ENCODE peak calls at places on chromosomes 3 and 15, in six cellular contexts. One of them, this sample, is unnamed.

GRCh38 chr15:94174399-94174802 is 57.0 kb upstream of the MCTP2 start:
- DNase-seq in A673: no peak
- DNase-seq in uterus: no peak
- DNase-seq in cardiac muscle cell: no peak
- DNase-seq in adrenal gland: no peak
- DNase-seq in prostate gland: no peak
- DNase-seq in this sample: peak; percentile 50

GRCh38 chr3:94246136-94246535 is 183.3 kb downstream of the NSUN3 start:
- DNase-seq in A673: peak; percentile 29
- DNase-seq in uterus: no peak
- DNase-seq in prostate gland: no peak
- DNase-seq in adrenal gland: no peak
- DNase-seq in cardiac muscle cell: peak; percentile 20
- DNase-seq in this sample: peak; percentile 51

GRCh38 chr3:186257866-186258265 is 104.2 kb downstream of the DGKG start:
- DNase-seq in uterus: no peak
- DNase-seq in prostate gland: no peak
- DNase-seq in adrenal gland: no peak
- DNase-seq in A673: no peak
- DNase-seq in cardiac muscle cell: peak; percentile 36
- DNase-seq in this sample: no peak

GRCh38 chr15:32029409-32029861 is 880 bp upstream of the CHRNA7 start:
- DNase-seq in uterus: peak; percentile 20
- DNase-seq in cardiac muscle cell: peak; percentile 3
- DNase-seq in adrenal gland: no peak
- DNase-seq in A673: peak; percentile 58
- DNase-seq in prostate gland: no peak
- DNase-seq in this sample: peak; percentile 17

GRCh38 chr3:132034486-132035464 is at the start of gene CPNE4:
- DNase-seq in uterus: peak; percentile 14
- DNase-seq in cardiac muscle cell: peak; percentile 80
- DNase-seq in adrenal gland: peak; percentile 87
- DNase-seq in prostate gland: peak; percentile 82
- DNase-seq in A673: peak; percentile 94
- DNase-seq in this sample: peak; percentile 83

GRCh38 chr3:137854498-137855285 is 90.6 kb downstream of the SOX14 start:
- DNase-seq in uterus: no peak
- DNase-seq in prostate gland: no peak
- DNase-seq in cardiac muscle cell: no peak
- DNase-seq in A673: no peak
- DNase-seq in adrenal gland: no peak
- DNase-seq in this sample: no peak

GRCh38 chr3:34377961-34378360 is 579.5 kb downstream of the PDCD6IP start:
- DNase-seq in A673: no peak
- DNase-seq in cardiac muscle cell: no peak
- DNase-seq in adrenal gland: no peak
- DNase-seq in uterus: no peak
- DNase-seq in prostate gland: no peak
- DNase-seq in this sample: no peak

GRCh38 chr3:111084911-111085310 is 13.3 kb downstream of the NECTIN3 start:
- DNase-seq in prostate gland: no peak
- DNase-seq in A673: no peak
- DNase-seq in uterus: no peak
- DNase-seq in adrenal gland: no peak
- DNase-seq in cardiac muscle cell: no peak
- DNase-seq in this sample: no peak

GRCh38 chr15:72339777-72340177 is 19.8 kb upstream of the CELF6 start:
- DNase-seq in prostate gland: no peak
- DNase-seq in adrenal gland: peak; percentile 33
- DNase-seq in A673: peak; percentile 36
- DNase-seq in cardiac muscle cell: peak; percentile 92
- DNase-seq in uterus: peak; percentile 32
- DNase-seq in this sample: peak; percentile 83

GRCh38 chr15:35499723-35500122 is 46.2 kb downstream of the DPH6 start:
- DNase-seq in adrenal gland: no peak
- DNase-seq in A673: no peak
- DNase-seq in uterus: no peak
- DNase-seq in cardiac muscle cell: no peak
- DNase-seq in prostate gland: peak; percentile 12
- DNase-seq in this sample: no peak

GRCh38 chr3:20575153-20575552 is 389.1 kb upstream of the SGO1 start:
- DNase-seq in A673: no peak
- DNase-seq in adrenal gland: no peak
- DNase-seq in cardiac muscle cell: peak; percentile 67
- DNase-seq in prostate gland: no peak
- DNase-seq in uterus: no peak
- DNase-seq in this sample: no peak

GRCh38 chr3:29071077-29071634 is 209.7 kb upstream of the RBMS3 start:
- DNase-seq in A673: no peak
- DNase-seq in adrenal gland: no peak
- DNase-seq in cardiac muscle cell: peak; percentile 16
- DNase-seq in prostate gland: no peak
- DNase-seq in uterus: no peak
- DNase-seq in this sample: peak; percentile 1

GRCh38 chr15:89444855-89445254 is 51.5 kb downstream of the RHCG start:
- DNase-seq in adrenal gland: no peak
- DNase-seq in A673: no peak
- DNase-seq in cardiac muscle cell: no peak
- DNase-seq in uterus: no peak
- DNase-seq in prostate gland: no peak
- DNase-seq in this sample: no peak

GRCh38 chr3:15148614-15149013 is 49.7 kb upstream of the RBSN start:
- DNase-seq in adrenal gland: peak; percentile 16
- DNase-seq in cardiac muscle cell: peak; percentile 27
- DNase-seq in A673: no peak
- DNase-seq in uterus: peak; percentile 20
- DNase-seq in prostate gland: no peak
- DNase-seq in this sample: peak; percentile 17

GRCh38 chr3:117865338-117865737 is 1155.8 kb downstream of the TUSC7 start:
- DNase-seq in cardiac muscle cell: no peak
- DNase-seq in uterus: no peak
- DNase-seq in adrenal gland: no peak
- DNase-seq in A673: no peak
- DNase-seq in prostate gland: no peak
- DNase-seq in this sample: no peak

GRCh38 chr15:50685191-50685975 is 1.2 kb downstream of the TRPM7 start:
- DNase-seq in cardiac muscle cell: peak; percentile 25
- DNase-seq in A673: no peak
- DNase-seq in uterus: no peak
- DNase-seq in adrenal gland: no peak
- DNase-seq in prostate gland: no peak
- DNase-seq in this sample: no peak

GRCh38 chr3:48478631-48479555 is 25.1 kb downstream of the SHISA5 start:
- DNase-seq in prostate gland: no peak
- DNase-seq in A673: no peak
- DNase-seq in uterus: no peak
- DNase-seq in cardiac muscle cell: no peak
- DNase-seq in adrenal gland: no peak
- DNase-seq in this sample: no peak

GRCh38 chr3:136955813-136956212 is 2.0 kb upstream of the IL20RB start:
- DNase-seq in adrenal gland: no peak
- DNase-seq in cardiac muscle cell: peak; percentile 79
- DNase-seq in uterus: no peak
- DNase-seq in A673: no peak
- DNase-seq in prostate gland: no peak
- DNase-seq in this sample: peak; percentile 82

GRCh38 chr15:52746162-52746721 is 43.9 kb downstream of the ONECUT1 start:
- DNase-seq in cardiac muscle cell: no peak
- DNase-seq in A673: no peak
- DNase-seq in adrenal gland: no peak
- DNase-seq in uterus: no peak
- DNase-seq in prostate gland: no peak
- DNase-seq in this sample: no peak

GRCh38 chr15:65379986-65380385 is 2.2 kb upstream of the IGDCC3 start:
- DNase-seq in A673: no peak
- DNase-seq in prostate gland: no peak
- DNase-seq in adrenal gland: no peak
- DNase-seq in cardiac muscle cell: no peak
- DNase-seq in uterus: no peak
- DNase-seq in this sample: no peak

GRCh38 chr15:78290222-78290621 is 9.2 kb downstream of the SKIC8 start:
- DNase-seq in adrenal gland: no peak
- DNase-seq in A673: no peak
- DNase-seq in prostate gland: no peak
- DNase-seq in uterus: no peak
- DNase-seq in cardiac muscle cell: no peak
- DNase-seq in this sample: no peak

GRCh38 chr15:101068961-101069734 is 150.0 kb downstream of the LRRK1 start:
- DNase-seq in cardiac muscle cell: peak; percentile 51
- DNase-seq in A673: no peak
- DNase-seq in prostate gland: no peak
- DNase-seq in uterus: peak; percentile 15
- DNase-seq in adrenal gland: no peak
- DNase-seq in this sample: no peak

GRCh38 chr3:47605646-47606045 is 27.0 kb upstream of the CSPG5 start:
- DNase-seq in cardiac muscle cell: peak; percentile 17
- DNase-seq in prostate gland: no peak
- DNase-seq in adrenal gland: no peak
- DNase-seq in A673: no peak
- DNase-seq in uterus: no peak
- DNase-seq in this sample: no peak

GRCh38 chr3:5423076-5423475 is 235.6 kb downstream of the EDEM1 start:
- DNase-seq in prostate gland: no peak
- DNase-seq in adrenal gland: no peak
- DNase-seq in uterus: no peak
- DNase-seq in A673: no peak
- DNase-seq in cardiac muscle cell: no peak
- DNase-seq in this sample: no peak

GRCh38 chr3:51813539-51813938 is 34.5 kb upstream of the IQCF6 start:
- DNase-seq in prostate gland: no peak
- DNase-seq in cardiac muscle cell: no peak
- DNase-seq in adrenal gland: peak; percentile 43
- DNase-seq in uterus: no peak
- DNase-seq in A673: no peak
- DNase-seq in this sample: peak; percentile 3

GRCh38 chr15:39153718-39154117 is 427.2 kb upstream of the THBS1 start:
- DNase-seq in adrenal gland: peak; percentile 13
- DNase-seq in prostate gland: peak; percentile 24
- DNase-seq in uterus: no peak
- DNase-seq in A673: no peak
- DNase-seq in cardiac muscle cell: no peak
- DNase-seq in this sample: peak; percentile 31

GRCh38 chr15:45648521-45649200 is 13.8 kb downstream of the SQOR start:
- DNase-seq in adrenal gland: peak; percentile 58
- DNase-seq in A673: no peak
- DNase-seq in cardiac muscle cell: peak; percentile 57
- DNase-seq in uterus: no peak
- DNase-seq in prostate gland: no peak
- DNase-seq in this sample: peak; percentile 78

GRCh38 chr3:147333098-147333497 is 73.2 kb downstream of the ZIC4 start:
- DNase-seq in cardiac muscle cell: no peak
- DNase-seq in prostate gland: no peak
- DNase-seq in A673: no peak
- DNase-seq in adrenal gland: no peak
- DNase-seq in uterus: no peak
- DNase-seq in this sample: no peak
- H3K36me3 ChIP-seq in cardiac muscle cell: no peaks in the 10 kb centered on the region
- H3K36me3 ChIP-seq in prostate gland: no peaks in the 10 kb centered on the region
- H3K36me3 ChIP-seq in A673: no peaks in the 10 kb centered on the region
- H3K36me3 ChIP-seq in adrenal gland: no peaks in the 10 kb centered on the region
- H3K36me3 ChIP-seq in uterus: no peaks in the 10 kb centered on the region
- H3K36me3 ChIP-seq in this sample: no peaks in the 10 kb centered on the region

DNA sequence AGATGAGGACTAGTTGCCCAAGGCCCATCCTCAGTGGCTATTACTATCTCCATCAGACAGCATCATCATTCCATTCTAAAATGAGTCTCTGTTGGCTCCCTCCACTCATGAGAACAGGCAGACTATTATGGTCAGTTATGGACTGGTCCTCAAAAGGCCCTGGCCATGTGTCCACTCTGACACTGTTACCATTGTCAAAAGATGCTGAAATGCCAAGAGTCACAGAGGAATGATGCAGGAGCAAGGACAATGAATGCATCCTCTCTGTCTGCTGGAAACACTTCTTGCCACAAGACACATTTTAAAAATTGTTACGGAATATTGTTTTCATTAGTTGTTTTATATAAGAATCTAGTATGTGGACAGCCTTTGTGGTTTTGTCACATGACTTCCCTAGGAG is 53.3 kb upstream of the STT3B start:
- DNase-seq in adrenal gland: no peak
- DNase-seq in A673: no peak
- DNase-seq in prostate gland: no peak
- DNase-seq in cardiac muscle cell: no peak
- DNase-seq in uterus: no peak
- DNase-seq in this sample: no peak
- H3K27me3 ChIP-seq in adrenal gland: no peaks in the 10 kb centered on the region
- H3K27me3 ChIP-seq in A673: no peaks in the 10 kb centered on the region
- H3K27me3 ChIP-seq in prostate gland: no peaks in the 10 kb centered on the region
- H3K27me3 ChIP-seq in cardiac muscle cell: no peaks in the 10 kb centered on the region
- H3K27me3 ChIP-seq in uterus: no peaks in the 10 kb centered on the region
- H3K27me3 ChIP-seq in this sample: no peaks in the 10 kb centered on the region

GRCh38 chr3:43053291-43053690 is 52.6 kb downstream of the POMGNT2 start:
- DNase-seq in prostate gland: no peak
- DNase-seq in uterus: no peak
- DNase-seq in A673: no peak
- DNase-seq in cardiac muscle cell: no peak
- DNase-seq in adrenal gland: no peak
- DNase-seq in this sample: no peak

GRCh38 chr3:43043793-43044192 is 62.1 kb downstream of the POMGNT2 start:
- DNase-seq in uterus: no peak
- DNase-seq in A673: no peak
- DNase-seq in adrenal gland: no peak
- DNase-seq in cardiac muscle cell: no peak
- DNase-seq in prostate gland: no peak
- DNase-seq in this sample: peak; percentile 41

GRCh38 chr3:43043071-43043766 is 62.7 kb downstream of the POMGNT2 start:
- DNase-seq in A673: no peak
- DNase-seq in uterus: no peak
- DNase-seq in adrenal gland: no peak
- DNase-seq in prostate gland: no peak
- DNase-seq in cardiac muscle cell: no peak
- DNase-seq in this sample: peak; percentile 23

GRCh38 chr3:43046583-43046982 is 59.3 kb downstream of the POMGNT2 start:
- DNase-seq in A673: no peak
- DNase-seq in uterus: no peak
- DNase-seq in prostate gland: no peak
- DNase-seq in adrenal gland: no peak
- DNase-seq in cardiac muscle cell: no peak
- DNase-seq in this sample: no peak

DNA sequence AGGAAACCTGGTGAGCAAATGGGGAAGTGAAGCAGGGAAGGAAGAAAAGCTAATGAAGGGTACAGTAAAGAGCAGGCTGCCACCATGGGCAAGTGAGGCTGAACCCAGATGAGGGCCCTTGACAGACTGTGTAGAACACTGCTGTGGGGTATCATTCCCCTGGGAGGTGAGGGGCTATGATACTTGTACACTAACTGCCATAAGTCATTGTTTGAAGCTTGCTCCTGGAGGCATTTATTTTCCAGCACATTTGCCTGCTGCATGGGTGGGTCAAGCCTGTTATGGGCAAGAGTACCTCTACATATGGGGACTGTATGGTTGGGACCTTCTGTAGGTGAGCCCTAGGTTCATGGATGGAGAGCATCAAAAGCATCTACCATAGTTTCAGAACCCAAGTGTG is 57.4 kb downstream of the POMGNT2 start:
- DNase-seq in uterus: no peak
- DNase-seq in adrenal gland: no peak
- DNase-seq in prostate gland: no peak
- DNase-seq in A673: no peak
- DNase-seq in cardiac muscle cell: no peak
- DNase-seq in this sample: no peak
- H3K9me3 ChIP-seq in uterus: peaks cover 22% of the 10 kb centered on the region
- H3K9me3 ChIP-seq in adrenal gland: peaks cover 7% of the 10 kb centered on the region
- H3K9me3 ChIP-seq in prostate gland: no peaks in the 10 kb centered on the region
- H3K9me3 ChIP-seq in A673: no peaks in the 10 kb centered on the region
- H3K9me3 ChIP-seq in cardiac muscle cell: no peaks in the 10 kb centered on the region
- H3K9me3 ChIP-seq in this sample: peaks cover 3% of the 10 kb centered on the region

GRCh38 chr3:44955917-44956316 is 20.1 kb downstream of the ZDHHC3 start:
- DNase-seq in adrenal gland: no peak
- DNase-seq in uterus: no peak
- DNase-seq in A673: no peak
- DNase-seq in cardiac muscle cell: no peak
- DNase-seq in prostate gland: no peak
- DNase-seq in this sample: peak; percentile 15
- H3K36me3 ChIP-seq in adrenal gland: peaks cover 7% of the 10 kb centered on the region
- H3K36me3 ChIP-seq in uterus: no peaks in the 10 kb centered on the region
- H3K36me3 ChIP-seq in A673: peaks cover 18% of the 10 kb centered on the region
- H3K36me3 ChIP-seq in cardiac muscle cell: no peaks in the 10 kb centered on the region
- H3K36me3 ChIP-seq in prostate gland: no peaks in the 10 kb centered on the region
- H3K36me3 ChIP-seq in this sample: no peaks in the 10 kb centered on the region

This sample was measured in MG63.